ENCODE peak calls at places on chromosomes 12 and 14, in five cellular contexts. W, J, F, Q and X are unnamed samples.

GRCh38 chr12:1594045-1594294 is 411 bp downstream of the FBXL14 start:
- DNase-seq in J (peak; percentile 77), W (peak; percentile 73), F (peak; percentile 68), Q (peak; percentile 47), X (peak; percentile 34)

GRCh38 chr12:101713059-101713682 is 15.7 kb downstream of the CHPT1 start:
- DNase-seq in W (no peak), F (peak; percentile 86), Q (no peak), J (no peak), X (no peak)

GRCh38 chr12:113173081-113173698 is 12.1 kb downstream of the DDX54 start:
- DNase-seq in J (no peak), Q (no peak), F (no peak), W (no peak), X (no peak)

GRCh38 chr14:59278111-59278510 is 89.6 kb downstream of the DAAM1 start:
- DNase-seq in W (no peak), J (no peak), Q (no peak), F (no peak), X (no peak)

GRCh38 chr12:15230751-15231150 is 9.5 kb upstream of the RERG start:
- DNase-seq in W (no peak), J (no peak), F (no peak), Q (no peak), X (no peak)

GRCh38 chr12:129489277-129489676 is 414.5 kb downstream of the TMEM132D start:
- DNase-seq in J (no peak), F (no peak), W (no peak), Q (no peak), X (no peak)

GRCh38 chr14:79278798-79279644 is 932.3 kb downstream of the DIO2 start:
- DNase-seq in Q (peak; percentile 96), F (peak; percentile 85), J (no peak), W (peak; percentile 84), X (peak; percentile 91)

GRCh38 chr14:61322011-61322798 is 826 bp downstream of the PRKCH start:
- DNase-seq in W (no peak), Q (no peak), J (no peak), F (peak; percentile 86), X (no peak)

GRCh38 chr12:68648179-68648578 is 37.5 kb downstream of the RAP1B start:
- DNase-seq in Q (no peak), F (no peak), W (no peak), J (no peak), X (no peak)

GRCh38 chr14:93893550-93894329 is 33.4 kb upstream of the FAM181A start:
- DNase-seq in F (no peak), J (no peak), Q (no peak), W (no peak), X (no peak)

GRCh38 chr14:54621686-54622085 is 54.8 kb downstream of the SAMD4A start:
- DNase-seq in Q (no peak), J (no peak), W (no peak), F (no peak), X (no peak)

GRCh38 chr14:71616013-71616412 is 316.2 kb upstream of the RGS6 start:
- DNase-seq in F (no peak), J (no peak), W (no peak), Q (no peak), X (no peak)

GRCh38 chr12:48060474-48060873 is 45.4 kb downstream of the SENP1 start:
- DNase-seq in W (no peak), Q (no peak), J (no peak), F (no peak), X (no peak)

GRCh38 chr12:22275847-22276246 is 58.7 kb downstream of the ST8SIA1 start:
- DNase-seq in W (no peak), J (no peak), F (no peak), Q (no peak), X (no peak)

GRCh38 chr12:28035483-28035882 is 63.0 kb upstream of the PTHLH start:
- DNase-seq in J (peak; percentile 67), W (no peak), Q (no peak), F (no peak), X (no peak)

GRCh38 chr12:54352891-54353874 is 11.1 kb downstream of the GPR84 start:
- DNase-seq in W (peak; percentile 46), F (no peak), J (peak; percentile 51), Q (peak; percentile 66), X (peak; percentile 68)

GRCh38 chr14:95197498-95198010 is 40.2 kb upstream of the DICER1 start:
- DNase-seq in W (peak; percentile 1), F (peak; percentile 26), Q (no peak), J (no peak), X (peak; percentile 59)